ENCODE peak calls at places on chromosome 5, in seven cellular contexts. T is WERI-Rb-1, Q is fibroblast of lung, C is HCT116, I is B cell, L is MCF 10A, F is A549. O is an unnamed sample.

GRCh38 chr5:106116682-106117081 is 1554.1 kb downstream of the EFNA5 start:
- DNase-seq in Q (no peak), I (no peak), F (no peak), C (no peak), T (no peak), L (no peak), O (no peak)

GRCh38 chr5:33793836-33794549 is 97.8 kb downstream of the ADAMTS12 start:
- DNase-seq in T (no peak), C (no peak), Q (peak; percentile 17), L (no peak), I (no peak), F (no peak), O (no peak)

GRCh38 chr5:132056610-132057497 is 3.6 kb upstream of the IL3 start:
- DNase-seq in Q (no peak), T (peak; percentile 3), F (no peak), I (no peak), C (no peak), L (no peak), O (no peak)

GRCh38 chr5:139105621-139106071 is 92.5 kb downstream of the SIL1 start:
- DNase-seq in C (no peak), Q (no peak), L (no peak), F (no peak), T (peak; percentile 90), I (no peak), O (no peak)

GRCh38 chr5:35404701-35405100 is 174.4 kb upstream of the PRLR start:
- DNase-seq in C (no peak), F (no peak), I (no peak), Q (no peak), L (no peak), T (no peak), O (no peak)

GRCh38 chr5:65926893-65927292 is 518 bp downstream of the ERBIN start:
- DNase-seq in L (peak; percentile 33), T (no peak), Q (no peak), I (peak; percentile 22), C (no peak), F (no peak), O (no peak)

GRCh38 chr5:55856511-55857246 is 5.5 kb downstream of the IL31RA start:
- DNase-seq in Q (no peak), T (no peak), C (no peak), I (no peak), L (no peak), F (no peak), O (no peak)

GRCh38 chr5:172749881-172750608 is 20.9 kb downstream of the DUSP1 start:
- DNase-seq in Q (peak; percentile 57), C (no peak), T (no peak), I (no peak), F (no peak), L (no peak), O (no peak)

GRCh38 chr5:10376530-10376929 is 23.0 kb downstream of the MARCHF6 start:
- DNase-seq in C (no peak), T (peak; percentile 22), F (no peak), Q (no peak), L (no peak), I (no peak), O (no peak)

GRCh38 chr5:10532421-10532820 is 31.4 kb upstream of the ANKRD33B start:
- DNase-seq in L (no peak), I (no peak), Q (no peak), T (no peak), F (no peak), C (no peak), O (no peak)

GRCh38 chr5:72281764-72282499 is 38.1 kb downstream of the MRPS27 start:
- DNase-seq in I (no peak), F (no peak), Q (peak; percentile 82), T (no peak), C (peak; percentile 45), L (peak; percentile 58), O (no peak)

GRCh38 chr5:122156724-122157325 is 27.5 kb downstream of the ZNF474 start:
- DNase-seq in T (peak; percentile 38), L (peak; percentile 73), Q (peak; percentile 58), I (no peak), C (peak; percentile 18), F (no peak), O (no peak)

GRCh38 chr5:446864-447263 is 3.9 kb downstream of the EXOC3 start:
- DNase-seq in I (peak; percentile 53), Q (peak; percentile 34), L (peak; percentile 52), T (peak; percentile 18), C (peak; percentile 24), F (peak; percentile 72), O (no peak)

GRCh38 chr5:127184841-127185240 is 105.8 kb upstream of the MEGF10 start:
- DNase-seq in I (no peak), L (no peak), T (no peak), F (no peak), Q (no peak), C (no peak), O (no peak)

GRCh38 chr5:2883771-2884170 is 132.3 kb upstream of the IRX2 start:
- DNase-seq in I (no peak), Q (no peak), F (no peak), C (no peak), T (no peak), L (no peak), O (no peak)

GRCh38 chr5:159912033-159912800 is 4.1 kb upstream of the ADRA1B start:
- DNase-seq in T (no peak), C (no peak), F (peak; percentile 36), L (peak; percentile 81), I (no peak), Q (peak; percentile 86), O (no peak)

GRCh38 chr5:149497357-149497756 is 53.9 kb downstream of the CSNK1A1 start:
- DNase-seq in T (no peak), L (no peak), F (no peak), Q (peak; percentile 97), C (no peak), I (no peak), O (no peak)

GRCh38 chr5:120552638-120553037 is 88.5 kb downstream of the PRR16 start:
- DNase-seq in L (peak; percentile 41), F (no peak), T (no peak), Q (peak; percentile 71), C (no peak), I (no peak), O (no peak)

GRCh38 chr5:91164424-91164823 is 218.7 kb downstream of the ARRDC3 start:
- DNase-seq in T (no peak), L (no peak), F (no peak), Q (no peak), I (no peak), C (no peak), O (no peak)

GRCh38 chr5:126610163-126610562 is 9.4 kb downstream of the PHAX start:
- DNase-seq in Q (no peak), C (no peak), L (no peak), T (no peak), F (no peak), I (no peak), O (no peak)

GRCh38 chr5:160088805-160089204 is 30.4 kb downstream of the PWWP2A start:
- DNase-seq in F (no peak), L (no peak), I (no peak), Q (no peak), T (no peak), C (no peak), O (no peak)

GRCh38 chr5:135466178-135467050 is 14.3 kb upstream of the TIFAB start:
- DNase-seq in L (peak; percentile 78), T (peak; percentile 85), Q (peak; percentile 47), C (peak; percentile 36), F (peak; percentile 87), I (peak; percentile 58), O (no peak)

GRCh38 chr5:113128082-113128481 is 151.5 kb downstream of the DCP2 start:
- DNase-seq in L (no peak), T (no peak), Q (no peak), F (no peak), I (no peak), C (no peak), O (no peak)

GRCh38 chr5:10329808-10330481 is 22.2 kb upstream of the CMBL start:
- DNase-seq in F (no peak), I (no peak), Q (peak; percentile 42), C (no peak), L (peak; percentile 62), T (no peak), O (no peak)

GRCh38 chr5:125401724-125402622 is 655.5 kb upstream of the ZNF608 start:
- DNase-seq in Q (peak; percentile 6), T (no peak), L (peak; percentile 80), C (no peak), F (no peak), I (no peak), O (no peak)

DNA sequence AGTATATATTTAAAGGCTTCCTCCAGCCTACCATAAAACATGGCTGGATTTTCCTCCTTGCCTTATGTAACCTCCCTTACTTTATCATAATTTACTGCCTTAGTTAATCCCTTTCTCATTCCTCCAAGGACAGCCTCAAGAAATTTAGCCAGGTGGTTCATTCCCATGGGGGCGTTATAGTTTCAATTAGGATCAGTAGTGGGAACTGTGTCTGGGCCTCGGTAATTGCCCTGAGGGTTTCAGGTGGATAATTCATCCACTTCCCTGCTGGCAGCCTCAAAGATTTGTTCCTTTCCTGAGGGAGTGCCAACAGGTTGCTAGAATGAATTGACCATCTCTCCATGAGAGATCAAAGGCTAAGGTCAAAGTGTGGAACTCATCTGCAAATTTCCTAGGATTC is 4.3 kb upstream of the GM2A start:
- DNase-seq in F (no peak), Q (no peak), I (no peak), T (peak; percentile 47), L (no peak), C (no peak), O (no peak)
- TF ChIP-seq CTCF in F (no peak), Q (no peak), I (no peak), T (no peak), L (no peak), C (no peak), O (no peak)

GRCh38 chr5:108345541-108346171 is 36.2 kb downstream of the FBXL17 start:
- DNase-seq in C (peak; percentile 13), T (no peak), Q (peak; percentile 41), I (peak; percentile 38), L (peak; percentile 59), F (peak; percentile 2), O (no peak)
- TF ChIP-seq CTCF in C (peak; percentile 58), T (no peak), Q (peak; percentile 13), I (peak; percentile 74), L (peak; percentile 38), F (peak; percentile 67), O (peak; percentile 24)

DNA sequence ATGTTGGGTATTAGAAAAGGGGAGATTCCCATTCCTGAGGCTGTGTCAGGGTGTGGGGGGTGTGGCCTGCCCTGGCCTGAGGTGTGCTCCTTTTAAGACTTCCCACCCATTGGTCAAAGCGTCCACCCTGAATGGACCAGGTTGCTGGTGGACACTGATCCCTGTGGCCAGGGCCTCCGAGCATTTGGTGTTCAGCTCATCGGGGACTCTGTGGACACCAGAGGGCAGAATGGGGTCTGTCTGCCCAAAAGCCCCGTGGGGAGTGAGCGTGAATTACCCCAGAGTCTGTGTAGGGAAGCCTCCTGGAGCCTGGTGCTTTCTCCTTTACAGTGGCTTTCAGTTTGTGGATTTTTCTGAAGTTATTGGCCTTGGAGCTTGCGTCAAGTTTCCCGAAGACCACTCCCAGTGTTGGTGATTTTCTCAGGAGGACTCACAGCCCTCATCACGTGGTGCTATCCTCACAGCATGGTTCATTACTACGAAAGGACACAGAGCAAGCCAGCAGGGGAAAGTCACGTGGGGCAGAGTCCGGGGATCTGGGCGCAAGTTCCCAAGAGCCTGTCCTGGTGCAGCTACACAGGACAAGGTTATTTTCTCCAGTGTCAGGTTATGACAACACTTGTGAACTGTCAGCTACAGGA is 55.5 kb downstream of the TENT4A start:
- DNase-seq in I (no peak), L (no peak), C (no peak), T (peak; percentile 51), Q (no peak), F (no peak), O (no peak)
- TF ChIP-seq CTCF in I (no peak), L (no peak), C (no peak), T (peak; percentile 47), Q (no peak), F (no peak), O (peak; percentile 20)

GRCh38 chr5:178196986-178197385 is 7.3 kb upstream of the HNRNPAB start:
- DNase-seq in T (no peak), I (no peak), C (no peak), F (no peak), L (no peak), Q (no peak), O (no peak)
- TF ChIP-seq CTCF in T (peak; percentile 56), I (no peak), C (peak; percentile 75), F (peak; percentile 14), L (peak; percentile 52), Q (peak; percentile 40), O (peak; percentile 45)

O was measured in retinal pigment epithelial cell.